ENCODE peak calls at places on chromosomes 11 and 22, in nine cellular contexts. One of them, this sample, is unnamed. For H3K4me1, the result is how much of the 10 kb centered on the place peaks cover.

GRCh38 chr22:22533863-22534262 is 13.8 kb upstream of the ZNF280A start:
- DNase-seq in fibroblast of lung: no peak
- DNase-seq in PC-9: no peak
- DNase-seq in heart right ventricle: no peak
- DNase-seq in GM23248: no peak
- DNase-seq in Peyer's patch: no peak
- DNase-seq in thoracic aorta: no peak
- DNase-seq in heart left ventricle: no peak
- DNase-seq in hepatocyte: no peak
- DNase-seq in this sample: no peak

GRCh38 chr11:69394234-69394891 is 87.1 kb upstream of the LINC01488 start:
- DNase-seq in fibroblast of lung: no peak
- DNase-seq in PC-9: no peak
- DNase-seq in heart right ventricle: peak
- DNase-seq in GM23248: no peak
- DNase-seq in Peyer's patch: peak
- DNase-seq in thoracic aorta: no peak
- DNase-seq in heart left ventricle: peak
- DNase-seq in hepatocyte: no peak
- DNase-seq in this sample: no peak

GRCh38 chr11:117834068-117834810 is 9.7 kb upstream of the FXYD2 start:
- DNase-seq in fibroblast of lung: no peak
- DNase-seq in PC-9: no peak
- DNase-seq in heart right ventricle: peak
- DNase-seq in GM23248: no peak
- DNase-seq in Peyer's patch: no peak
- DNase-seq in thoracic aorta: no peak
- DNase-seq in heart left ventricle: no peak
- DNase-seq in hepatocyte: no peak
- DNase-seq in this sample: no peak

GRCh38 chr11:119764108-119764874 is 35.3 kb upstream of the NECTIN1 start:
- DNase-seq in fibroblast of lung: peak
- DNase-seq in PC-9: no peak
- DNase-seq in heart right ventricle: peak
- DNase-seq in GM23248: peak
- DNase-seq in Peyer's patch: no peak
- DNase-seq in thoracic aorta: no peak
- DNase-seq in heart left ventricle: peak
- DNase-seq in hepatocyte: peak
- DNase-seq in this sample: peak

GRCh38 chr11:43518407-43519165 is 159.9 kb downstream of the TTC17 start:
- DNase-seq in fibroblast of lung: peak
- DNase-seq in PC-9: no peak
- DNase-seq in heart right ventricle: no peak
- DNase-seq in GM23248: peak
- DNase-seq in Peyer's patch: no peak
- DNase-seq in thoracic aorta: no peak
- DNase-seq in heart left ventricle: no peak
- DNase-seq in hepatocyte: no peak
- DNase-seq in this sample: no peak

GRCh38 chr11:125270711-125271110 is 106.2 kb downstream of the PKNOX2 start:
- DNase-seq in fibroblast of lung: peak
- DNase-seq in PC-9: no peak
- DNase-seq in heart right ventricle: no peak
- DNase-seq in GM23248: peak
- DNase-seq in Peyer's patch: no peak
- DNase-seq in thoracic aorta: no peak
- DNase-seq in heart left ventricle: no peak
- DNase-seq in hepatocyte: no peak
- DNase-seq in this sample: no peak

GRCh38 chr22:44594951-44595350 is 96.9 kb upstream of the RTL6 start:
- DNase-seq in fibroblast of lung: no peak
- DNase-seq in PC-9: no peak
- DNase-seq in heart right ventricle: no peak
- DNase-seq in GM23248: no peak
- DNase-seq in Peyer's patch: no peak
- DNase-seq in thoracic aorta: no peak
- DNase-seq in heart left ventricle: no peak
- DNase-seq in hepatocyte: no peak
- DNase-seq in this sample: no peak

GRCh38 chr11:133323354-133323753 is 208.9 kb downstream of the OPCML start:
- DNase-seq in fibroblast of lung: no peak
- DNase-seq in PC-9: no peak
- DNase-seq in heart right ventricle: no peak
- DNase-seq in GM23248: no peak
- DNase-seq in Peyer's patch: no peak
- DNase-seq in thoracic aorta: no peak
- DNase-seq in heart left ventricle: no peak
- DNase-seq in hepatocyte: no peak
- DNase-seq in this sample: no peak

GRCh38 chr11:75283391-75283931 is 42.9 kb downstream of the TPBGL start:
- DNase-seq in fibroblast of lung: no peak
- DNase-seq in PC-9: no peak
- DNase-seq in heart right ventricle: no peak
- DNase-seq in GM23248: no peak
- DNase-seq in Peyer's patch: no peak
- DNase-seq in thoracic aorta: no peak
- DNase-seq in heart left ventricle: no peak
- DNase-seq in hepatocyte: no peak
- DNase-seq in this sample: no peak

GRCh38 chr11:75280227-75280671 is 39.7 kb downstream of the TPBGL start:
- DNase-seq in fibroblast of lung: peak
- DNase-seq in PC-9: peak
- DNase-seq in heart right ventricle: peak
- DNase-seq in GM23248: peak
- DNase-seq in Peyer's patch: peak
- DNase-seq in thoracic aorta: peak
- DNase-seq in heart left ventricle: peak
- DNase-seq in hepatocyte: peak
- DNase-seq in this sample: peak

GRCh38 chr11:75279273-75279672 is 38.7 kb downstream of the TPBGL start:
- DNase-seq in fibroblast of lung: peak
- DNase-seq in PC-9: no peak
- DNase-seq in heart right ventricle: no peak
- DNase-seq in GM23248: no peak
- DNase-seq in Peyer's patch: no peak
- DNase-seq in thoracic aorta: no peak
- DNase-seq in heart left ventricle: no peak
- DNase-seq in hepatocyte: no peak
- DNase-seq in this sample: peak

GRCh38 chr11:75280770-75281468 is 40.3 kb downstream of the TPBGL start:
- DNase-seq in fibroblast of lung: no peak
- DNase-seq in PC-9: no peak
- DNase-seq in heart right ventricle: no peak
- DNase-seq in GM23248: no peak
- DNase-seq in Peyer's patch: no peak
- DNase-seq in thoracic aorta: no peak
- DNase-seq in heart left ventricle: no peak
- DNase-seq in hepatocyte: no peak
- DNase-seq in this sample: no peak

DNA sequence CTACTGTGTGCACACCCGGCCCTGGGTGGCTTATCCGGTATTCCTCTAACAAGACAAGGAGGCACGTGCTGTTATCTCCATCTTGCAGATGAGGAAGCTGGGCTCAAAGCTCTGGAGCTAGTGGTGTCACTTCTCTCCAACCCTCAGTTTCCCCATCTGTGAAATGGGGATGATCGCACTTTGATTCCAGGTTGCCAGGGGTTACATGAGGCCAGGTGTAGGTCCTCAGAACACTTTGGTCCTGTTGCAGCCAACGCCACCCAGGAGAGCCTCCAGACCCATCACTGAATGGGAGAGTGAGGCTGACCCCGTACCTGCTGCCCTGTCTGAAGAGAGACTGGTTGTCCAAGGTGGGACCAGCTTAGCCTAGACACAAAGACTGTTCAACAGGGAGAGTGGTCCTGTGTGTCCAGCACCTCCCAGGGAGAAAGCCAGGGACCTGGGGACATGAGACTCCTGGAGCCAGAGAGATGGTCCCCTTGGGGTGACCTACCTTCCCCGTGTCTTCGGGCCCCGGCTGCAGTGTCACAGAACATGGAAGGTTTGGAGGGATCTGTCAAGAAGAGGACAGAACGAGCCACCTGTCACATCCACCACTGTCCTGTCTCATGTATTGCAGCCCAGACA is 41.0 kb downstream of the TPBGL start:
- DNase-seq in fibroblast of lung: no peak
- DNase-seq in PC-9: no peak
- DNase-seq in heart right ventricle: no peak
- DNase-seq in GM23248: no peak
- DNase-seq in Peyer's patch: peak
- DNase-seq in thoracic aorta: no peak
- DNase-seq in heart left ventricle: no peak
- DNase-seq in hepatocyte: no peak
- DNase-seq in this sample: no peak
- H3K4me1 ChIP-seq in fibroblast of lung: under half
- H3K4me1 ChIP-seq in PC-9: under half
- H3K4me1 ChIP-seq in heart right ventricle: under half
- H3K4me1 ChIP-seq in GM23248: under half
- H3K4me1 ChIP-seq in Peyer's patch: under half
- H3K4me1 ChIP-seq in thoracic aorta: under half
- H3K4me1 ChIP-seq in heart left ventricle: under half
- H3K4me1 ChIP-seq in hepatocyte: under half
- H3K4me1 ChIP-seq in this sample: under half

GRCh38 chr22:19568337-19569311 is 44.4 kb upstream of the CLDN5 start:
- DNase-seq in fibroblast of lung: peak
- DNase-seq in PC-9: peak
- DNase-seq in heart right ventricle: peak
- DNase-seq in GM23248: peak
- DNase-seq in Peyer's patch: no peak
- DNase-seq in thoracic aorta: no peak
- DNase-seq in heart left ventricle: no peak
- DNase-seq in hepatocyte: no peak
- DNase-seq in this sample: peak

GRCh38 chr22:19567383-19568009 is 43.3 kb upstream of the CLDN5 start:
- DNase-seq in fibroblast of lung: no peak
- DNase-seq in PC-9: no peak
- DNase-seq in heart right ventricle: no peak
- DNase-seq in GM23248: no peak
- DNase-seq in Peyer's patch: no peak
- DNase-seq in thoracic aorta: no peak
- DNase-seq in heart left ventricle: no peak
- DNase-seq in hepatocyte: no peak
- DNase-seq in this sample: no peak

GRCh38 chr22:19565382-19565902 is 41.2 kb upstream of the CLDN5 start:
- DNase-seq in fibroblast of lung: no peak
- DNase-seq in PC-9: no peak
- DNase-seq in heart right ventricle: no peak
- DNase-seq in GM23248: no peak
- DNase-seq in Peyer's patch: no peak
- DNase-seq in thoracic aorta: no peak
- DNase-seq in heart left ventricle: no peak
- DNase-seq in hepatocyte: no peak
- DNase-seq in this sample: no peak

GRCh38 chr22:19566599-19567382 is 42.6 kb upstream of the CLDN5 start:
- DNase-seq in fibroblast of lung: no peak
- DNase-seq in PC-9: no peak
- DNase-seq in heart right ventricle: peak
- DNase-seq in GM23248: no peak
- DNase-seq in Peyer's patch: no peak
- DNase-seq in thoracic aorta: no peak
- DNase-seq in heart left ventricle: peak
- DNase-seq in hepatocyte: no peak
- DNase-seq in this sample: no peak

DNA sequence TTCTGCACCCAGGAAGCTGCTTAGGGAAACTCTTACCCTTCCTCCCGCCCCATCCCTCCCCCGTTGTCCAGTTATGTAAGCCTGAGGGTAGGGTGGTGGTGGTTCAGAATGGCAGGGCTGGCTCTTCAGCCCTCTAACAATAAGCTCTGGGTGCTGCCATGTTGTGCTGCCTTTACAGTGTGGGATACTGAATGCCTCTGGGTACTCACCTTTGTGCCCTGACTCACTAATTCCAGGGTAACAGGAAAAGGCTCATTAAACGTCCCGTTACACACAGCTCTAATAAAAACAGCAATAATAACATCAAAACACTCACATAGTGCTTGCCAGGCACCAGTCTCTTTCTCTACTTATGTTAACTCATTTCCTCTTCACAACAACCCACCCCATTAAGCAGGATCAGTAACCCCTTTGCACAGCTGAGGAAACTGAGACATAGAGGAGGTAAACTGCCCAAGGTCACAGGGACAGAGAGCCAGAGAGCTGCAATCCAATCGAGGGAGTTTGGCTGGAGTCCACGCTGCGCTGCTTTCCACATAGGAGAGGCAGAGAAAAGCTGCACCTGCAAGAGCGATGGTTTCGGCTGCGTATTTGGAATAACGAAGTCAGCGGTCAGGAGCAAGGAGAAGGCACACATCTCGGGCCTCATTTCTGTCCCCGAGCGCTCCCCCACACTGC is 41.9 kb upstream of the CLDN5 start:
- DNase-seq in fibroblast of lung: no peak
- DNase-seq in PC-9: no peak
- DNase-seq in heart right ventricle: no peak
- DNase-seq in GM23248: peak
- DNase-seq in Peyer's patch: no peak
- DNase-seq in thoracic aorta: no peak
- DNase-seq in heart left ventricle: no peak
- DNase-seq in hepatocyte: no peak
- DNase-seq in this sample: no peak
- H3K27ac ChIP-seq in fibroblast of lung: no peak
- H3K27ac ChIP-seq in PC-9: no peak
- H3K27ac ChIP-seq in heart right ventricle: no peak
- H3K27ac ChIP-seq in GM23248: no peak
- H3K27ac ChIP-seq in Peyer's patch: peak
- H3K27ac ChIP-seq in thoracic aorta: no peak
- H3K27ac ChIP-seq in heart left ventricle: peak
- H3K27ac ChIP-seq in hepatocyte: no peak
- H3K27ac ChIP-seq in this sample: no peak

DNA sequence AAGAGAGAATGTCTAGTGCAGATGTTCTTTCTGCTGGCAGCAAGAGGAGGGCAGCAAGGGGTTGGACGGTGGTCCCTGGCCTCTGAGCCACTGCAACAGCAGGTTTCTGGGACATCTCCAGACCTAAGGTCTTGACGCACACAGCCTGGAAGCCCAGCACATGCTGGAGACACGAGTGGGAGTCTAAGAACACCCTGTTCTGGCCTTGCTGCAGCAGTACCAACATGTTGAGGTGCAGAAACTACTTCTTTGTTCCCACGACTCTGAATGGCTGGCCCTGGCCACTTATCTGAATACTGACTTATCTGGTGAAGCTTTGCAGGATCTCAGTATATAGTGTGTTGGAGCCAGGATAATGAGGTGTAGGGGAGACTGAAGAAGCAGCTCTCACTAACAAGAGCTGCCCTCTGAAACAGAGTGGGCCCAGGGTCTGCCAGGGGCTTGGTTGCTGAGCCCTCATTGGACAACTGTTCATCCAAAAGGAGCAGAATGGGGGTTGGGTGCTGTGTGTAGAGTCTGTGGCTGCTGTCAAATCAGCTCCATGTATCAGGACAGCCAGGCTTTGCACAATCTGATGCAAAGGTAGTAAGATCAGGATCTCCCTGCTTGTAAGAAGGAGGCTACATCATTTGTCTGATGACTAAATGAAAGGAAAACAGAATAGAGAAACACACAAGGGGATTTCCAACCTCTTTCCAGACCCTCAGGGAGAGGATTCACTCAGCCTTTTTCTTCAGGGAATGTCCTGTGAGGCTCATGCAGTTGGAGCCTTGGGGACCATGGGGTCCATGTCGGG is 7.0 kb downstream of the MICAL2 start:
- DNase-seq in fibroblast of lung: no peak
- DNase-seq in PC-9: no peak
- DNase-seq in heart right ventricle: no peak
- DNase-seq in GM23248: no peak
- DNase-seq in Peyer's patch: no peak
- DNase-seq in thoracic aorta: peak
- DNase-seq in heart left ventricle: no peak
- DNase-seq in hepatocyte: no peak
- DNase-seq in this sample: peak
- H3K4me1 ChIP-seq in fibroblast of lung: under half
- H3K4me1 ChIP-seq in PC-9: half or more
- H3K4me1 ChIP-seq in heart right ventricle: half or more
- H3K4me1 ChIP-seq in GM23248: under half
- H3K4me1 ChIP-seq in Peyer's patch: under half
- H3K4me1 ChIP-seq in thoracic aorta: half or more
- H3K4me1 ChIP-seq in heart left ventricle: under half
- H3K4me1 ChIP-seq in hepatocyte: under half
- H3K4me1 ChIP-seq in this sample: half or more

DNA sequence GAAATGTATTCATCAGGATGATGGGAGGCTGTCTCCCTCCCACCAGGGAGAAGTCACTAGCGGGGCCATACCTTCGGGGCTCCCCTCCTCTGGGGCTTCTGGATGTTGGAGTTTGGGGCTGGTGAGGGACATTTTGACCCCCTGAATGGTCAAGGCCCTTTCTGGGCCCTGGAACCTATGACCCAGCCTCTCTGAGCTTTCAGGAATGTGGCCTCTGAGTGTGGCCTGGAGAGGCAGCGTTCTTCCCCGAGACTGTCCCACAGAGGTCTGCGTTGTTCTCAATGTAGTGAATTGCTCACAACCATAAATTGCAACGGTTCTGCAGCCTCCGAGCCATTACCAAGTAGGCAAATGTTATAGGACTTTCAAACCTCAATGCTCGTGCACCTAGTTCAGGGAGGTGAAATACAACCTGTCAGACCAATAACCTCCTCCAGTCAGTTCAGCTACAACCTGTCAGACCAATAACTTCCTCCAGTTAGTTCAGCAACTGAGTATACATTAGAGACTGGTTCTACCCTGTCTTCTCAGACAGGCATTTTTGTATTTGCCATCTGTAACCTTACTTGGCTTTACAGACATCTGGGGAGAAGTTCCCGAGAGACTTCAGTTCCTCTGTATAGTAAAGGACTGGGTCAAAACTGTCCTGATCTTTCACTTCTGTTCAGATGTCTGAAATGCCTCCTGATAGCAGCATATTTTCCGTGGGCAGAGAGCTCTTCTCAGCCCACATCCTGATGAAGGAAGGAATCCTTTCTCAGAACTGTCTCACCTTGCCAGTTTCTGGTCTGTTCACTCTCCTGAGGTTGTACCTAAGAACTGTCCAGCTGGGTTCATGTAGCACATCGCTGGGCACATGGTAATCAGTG is 34.1 kb downstream of the MICAL2 start:
- DNase-seq in fibroblast of lung: no peak
- DNase-seq in PC-9: no peak
- DNase-seq in heart right ventricle: no peak
- DNase-seq in GM23248: no peak
- DNase-seq in Peyer's patch: peak
- DNase-seq in thoracic aorta: no peak
- DNase-seq in heart left ventricle: no peak
- DNase-seq in hepatocyte: no peak
- DNase-seq in this sample: no peak
- H3K27ac ChIP-seq in fibroblast of lung: peak
- H3K27ac ChIP-seq in PC-9: no peak
- H3K27ac ChIP-seq in heart right ventricle: peak
- H3K27ac ChIP-seq in GM23248: no peak
- H3K27ac ChIP-seq in Peyer's patch: peak
- H3K27ac ChIP-seq in thoracic aorta: peak
- H3K27ac ChIP-seq in heart left ventricle: peak
- H3K27ac ChIP-seq in hepatocyte: peak
- H3K27ac ChIP-seq in this sample: peak